ENCODE peak calls at places on chromosomes 13 and 19, in seven cellular contexts. W is adrenal gland, H is ovary, Y is esophagus squamous epithelium, P is NB4, A is stomach, G is spleen. S is an unnamed sample.

GRCh38 chr13:97982286-97982685 is 28.8 kb downstream of the IPO5 start:
- DNase-seq in W (no peak), H (no peak), Y (no peak), P (no peak), A (no peak), G (no peak), S (no peak)

GRCh38 chr13:37040789-37041188 is 18.7 kb downstream of the SUPT20H start:
- DNase-seq in W (no peak), H (no peak), Y (no peak), P (no peak), A (no peak), G (no peak), S (no peak)

GRCh38 chr13:46535822-46536221 is 17.1 kb upstream of the LRCH1 start:
- DNase-seq in W (no peak), H (no peak), Y (no peak), P (no peak), A (no peak), G (no peak), S (no peak)

GRCh38 chr19:55384576-55385235 is 614 bp upstream of the TMEM238 start:
- DNase-seq in W (peak), H (peak), Y (no peak), P (peak), A (no peak), G (peak), S (no peak)

GRCh38 chr13:99871249-99871898 is 100.2 kb downstream of the ZIC5 start:
- DNase-seq in W (no peak), H (no peak), Y (no peak), P (no peak), A (no peak), G (no peak), S (no peak)

GRCh38 chr13:97568850-97569249 is 134.9 kb downstream of the RAP2A start:
- DNase-seq in W (no peak), H (no peak), Y (no peak), P (no peak), A (peak), G (no peak), S (no peak)

GRCh38 chr13:53015044-53015443 is 13.6 kb upstream of the OLFM4 start:
- DNase-seq in W (no peak), H (no peak), Y (no peak), P (no peak), A (peak), G (no peak), S (no peak)

GRCh38 chr13:80054806-80055205 is 286.1 kb downstream of the SPRY2 start:
- DNase-seq in W (no peak), H (no peak), Y (no peak), P (no peak), A (no peak), G (no peak), S (no peak)

GRCh38 chr13:37747071-37747612 is 122.4 kb downstream of the TRPC4 start:
- DNase-seq in W (no peak), H (no peak), Y (no peak), P (no peak), A (no peak), G (no peak), S (no peak)

GRCh38 chr13:24650157-24650556 is 30.1 kb upstream of the ATP12A start:
- DNase-seq in W (no peak), H (no peak), Y (no peak), P (no peak), A (no peak), G (no peak), S (no peak)

GRCh38 chr13:112720814-112721197 is 31.0 kb downstream of the ATP11A start:
- DNase-seq in W (no peak), H (no peak), Y (no peak), P (no peak), A (no peak), G (peak), S (no peak)

GRCh38 chr13:112722433-112723250 is 32.8 kb downstream of the ATP11A start:
- DNase-seq in W (peak), H (peak), Y (no peak), P (no peak), A (peak), G (peak), S (peak)

GRCh38 chr13:112720251-112720650 is 30.4 kb downstream of the ATP11A start:
- DNase-seq in W (no peak), H (no peak), Y (no peak), P (no peak), A (no peak), G (peak), S (no peak)

GRCh38 chr13:112719556-112719955 is 29.7 kb downstream of the ATP11A start:
- DNase-seq in W (no peak), H (no peak), Y (no peak), P (no peak), A (no peak), G (no peak), S (no peak)

GRCh38 chr13:112721198-112722104 is 31.6 kb downstream of the ATP11A start:
- DNase-seq in W (no peak), H (no peak), Y (no peak), P (no peak), A (no peak), G (peak), S (no peak)
- TF ChIP-seq POLR2A in W (no peak), H (no peak), Y (no peak), P (no peak), A (no peak), G (no peak), S (no peak)

GRCh38 chr19:512548-513365 is 5.5 kb downstream of the TPGS1 start:
- DNase-seq in W (peak), H (no peak), Y (no peak), P (no peak), A (no peak), G (peak), S (no peak)

GRCh38 chr19:508204-509150 is 1.2 kb downstream of the TPGS1 start:
- DNase-seq in W (peak), H (peak), Y (no peak), P (no peak), A (no peak), G (peak), S (no peak)

GRCh38 chr19:510606-511100 is 3.4 kb downstream of the TPGS1 start:
- DNase-seq in W (peak), H (no peak), Y (peak), P (peak), A (peak), G (peak), S (peak)

GRCh38 chr19:513368-514165 is 6.3 kb downstream of the TPGS1 start:
- DNase-seq in W (peak), H (no peak), Y (no peak), P (no peak), A (no peak), G (no peak), S (no peak)

GRCh38 chr19:511101-511841 is 4.0 kb downstream of the TPGS1 start:
- DNase-seq in W (peak), H (no peak), Y (no peak), P (peak), A (peak), G (peak), S (no peak)
- TF ChIP-seq POLR2A in W (no peak), H (no peak), Y (no peak), P (no peak), A (no peak), G (no peak), S (no peak)

GRCh38 chr19:13831560-13832056 is 36.4 kb downstream of the ZSWIM4 start:
- DNase-seq in W (no peak), H (no peak), Y (no peak), P (no peak), A (no peak), G (no peak), S (no peak)

GRCh38 chr19:13835791-13836723 is 40.8 kb downstream of the ZSWIM4 start:
- DNase-seq in W (peak), H (no peak), Y (no peak), P (peak), A (no peak), G (peak), S (no peak)

GRCh38 chr19:13834308-13834790 is 39.1 kb downstream of the ZSWIM4 start:
- DNase-seq in W (peak), H (no peak), Y (no peak), P (no peak), A (no peak), G (no peak), S (no peak)

GRCh38 chr19:13832096-13832495 is 36.9 kb downstream of the ZSWIM4 start:
- DNase-seq in W (no peak), H (no peak), Y (no peak), P (no peak), A (no peak), G (no peak), S (no peak)

DNA sequence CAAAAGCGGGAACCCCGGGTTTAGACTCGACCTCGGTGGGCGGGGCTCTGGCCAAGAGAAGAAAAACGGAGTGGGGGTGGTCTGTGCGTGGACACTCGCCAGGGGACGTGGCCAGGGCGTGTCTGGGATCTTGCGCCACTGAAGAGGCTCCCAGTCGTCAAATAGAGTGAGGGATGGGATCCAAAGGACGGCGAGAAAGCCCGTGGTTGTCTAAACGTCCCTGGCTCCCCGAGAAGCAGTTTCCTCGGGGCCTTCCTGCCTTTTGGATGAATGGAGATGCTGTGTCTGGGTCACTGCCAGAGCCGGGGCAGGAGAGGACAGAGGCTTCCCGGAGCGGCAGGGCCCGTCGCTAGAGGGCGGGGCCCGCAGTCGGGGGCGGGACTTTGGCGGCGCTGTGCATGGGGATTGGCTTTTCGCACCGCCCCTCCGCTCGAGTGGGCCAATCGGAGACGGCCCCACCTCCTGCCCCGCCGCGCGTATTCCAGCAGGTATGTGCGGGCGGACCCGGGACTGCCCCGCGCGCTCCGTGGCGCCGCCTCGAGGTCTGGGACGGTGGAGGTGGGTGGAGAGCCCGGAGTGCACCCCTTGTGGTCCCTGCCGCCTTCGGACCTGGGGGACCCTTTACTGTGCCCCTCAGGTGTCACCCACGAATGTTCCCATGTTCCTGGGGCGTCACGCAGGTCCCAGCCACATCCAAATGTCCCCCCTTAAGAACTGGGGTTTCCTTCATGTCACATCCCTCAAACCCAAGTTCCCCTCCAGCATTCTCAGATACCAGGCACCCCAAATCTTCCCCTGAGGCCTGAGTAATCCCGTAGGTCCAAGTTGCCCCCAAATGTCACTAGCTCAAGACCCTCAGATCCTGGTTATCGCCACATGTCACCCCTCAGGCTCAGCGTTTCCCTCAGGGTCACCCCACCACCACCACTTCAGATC is 38.4 kb downstream of the ZSWIM4 start:
- DNase-seq in W (peak), H (peak), Y (peak), P (peak), A (peak), G (peak), S (peak)
- TF ChIP-seq POLR2A in W (no peak), H (no peak), Y (no peak), P (no peak), A (no peak), G (no peak), S (no peak)

GRCh38 chr19:5148794-5149190 is 179.9 kb downstream of the KDM4B start:
- DNase-seq in W (no peak), H (no peak), Y (no peak), P (no peak), A (no peak), G (peak), S (no peak)
- TF ChIP-seq POLR2A in W (no peak), H (no peak), Y (no peak), P (no peak), A (no peak), G (no peak), S (no peak)

GRCh38 chr19:46825731-46826055 is 25.0 kb downstream of the AP2S1 start:
- DNase-seq in W (no peak), H (no peak), Y (no peak), P (no peak), A (no peak), G (no peak), S (no peak)

GRCh38 chr19:46818812-46819211 is 30.4 kb upstream of the SLC1A5 start:
- DNase-seq in W (no peak), H (no peak), Y (no peak), P (peak), A (no peak), G (no peak), S (no peak)

GRCh38 chr19:46823049-46823448 is 27.6 kb downstream of the AP2S1 start:
- DNase-seq in W (no peak), H (no peak), Y (no peak), P (no peak), A (no peak), G (no peak), S (no peak)

GRCh38 chr19:46824887-46825730 is 25.5 kb downstream of the AP2S1 start:
- DNase-seq in W (no peak), H (no peak), Y (no peak), P (no peak), A (no peak), G (peak), S (no peak)

DNA sequence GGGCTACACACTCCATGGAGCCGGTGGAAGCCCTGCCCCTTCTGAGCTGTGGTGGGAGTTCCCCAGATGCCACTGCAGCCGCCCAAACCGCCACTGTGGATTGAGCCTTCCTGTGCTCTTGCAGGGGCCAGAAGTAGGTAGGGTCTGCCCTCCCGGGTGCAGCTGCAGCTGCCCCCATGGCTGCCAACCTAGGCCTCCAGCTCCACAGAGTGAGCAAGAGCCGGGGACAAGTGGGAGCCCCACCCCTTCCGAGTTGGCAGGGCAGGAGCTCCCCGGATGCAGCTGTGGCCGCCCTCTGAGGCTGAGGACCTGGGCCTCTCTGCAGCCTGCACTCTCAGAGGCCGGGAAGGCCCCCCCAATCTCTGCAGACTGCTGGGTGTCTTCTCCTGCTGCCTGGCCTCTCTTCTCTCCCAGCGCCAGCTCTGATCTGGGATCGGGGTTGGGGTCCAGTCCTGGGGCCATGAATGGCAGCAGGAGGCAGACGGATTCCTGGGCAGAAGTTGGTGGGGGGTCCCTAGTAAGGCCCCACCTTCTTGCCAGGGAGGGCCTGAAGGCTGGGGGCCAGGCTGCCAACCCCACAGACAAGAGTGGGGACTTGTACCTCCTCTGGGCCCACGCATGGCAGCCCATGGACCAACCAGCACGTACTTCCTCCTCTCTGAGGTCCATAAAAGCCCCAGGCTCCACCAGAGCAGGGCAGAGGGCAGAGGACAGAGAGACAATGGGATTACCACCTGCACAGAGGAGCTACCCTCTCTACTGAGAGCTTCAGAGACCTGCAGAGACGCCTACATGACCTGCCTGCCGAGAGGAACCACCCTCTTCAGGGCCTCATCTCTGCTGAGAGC is 28.9 kb downstream of the AP2S1 start:
- DNase-seq in W (no peak), H (no peak), Y (no peak), P (peak), A (no peak), G (peak), S (no peak)
- TF ChIP-seq POLR2A in W (no peak), H (no peak), Y (no peak), P (no peak), A (no peak), G (peak), S (no peak)

S was measured in H54.